ENCODE peak calls at places on chromosomes 16 and 17, in four cellular contexts. O is H9, U is mesendoderm, R is H1. P is an unnamed sample.
A peak's percentile ranks its signal among the peaks of the same experiment; 100 is the strongest.

GRCh38 chr17:79954281-79955166 is 81.1 kb downstream of the TBC1D16 start:
- DNase-seq in O (peak; percentile 32), U (no peak), R (no peak), P (no peak)

GRCh38 chr16:29028457-29029167 is 43.8 kb downstream of the LAT start:
- DNase-seq in O (no peak), U (no peak), R (no peak), P (no peak)

GRCh38 chr16:70429888-70430666 is 8.8 kb downstream of the ST3GAL2 start:
- DNase-seq in O (no peak), U (no peak), R (no peak), P (no peak)

GRCh38 chr16:31064882-31065461 is 9.1 kb downstream of the ZNF668 start:
- DNase-seq in O (no peak), U (no peak), R (no peak), P (peak; percentile 97)

GRCh38 chr17:83179378-83179777 is 100.0 kb downstream of the METRNL start:
- DNase-seq in O (no peak), U (no peak), R (no peak), P (no peak)

GRCh38 chr16:4207683-4208528 is 34.0 kb downstream of the SRL start:
- DNase-seq in O (no peak), U (no peak), R (no peak), P (no peak)

GRCh38 chr17:30961213-30962188 is 9.3 kb upstream of the RNF135 start:
- DNase-seq in O (no peak), U (no peak), R (no peak), P (peak; percentile 34)

GRCh38 chr17:72502111-72502939 is 381.5 kb downstream of the SOX9 start:
- DNase-seq in O (no peak), U (peak; percentile 55), R (no peak), P (peak; percentile 64)

GRCh38 chr17:41907633-41908539 is 10.9 kb downstream of the ACLY start:
- DNase-seq in O (no peak), U (no peak), R (no peak), P (peak; percentile 42)

GRCh38 chr17:69506489-69506888 is 92.0 kb downstream of the MAP2K6 start:
- DNase-seq in O (no peak), U (peak; percentile 49), R (no peak), P (no peak)

GRCh38 chr16:84532299-84532724 is 27.9 kb upstream of the MEAK7 start:
- DNase-seq in O (peak; percentile 77), U (peak; percentile 99), R (no peak), P (peak; percentile 98)

GRCh38 chr16:79602615-79603014 is 2.1 kb upstream of the MAF start:
- DNase-seq in O (no peak), U (no peak), R (no peak), P (no peak)

GRCh38 chr17:65742433-65743312 is 181.2 kb upstream of the AXIN2 start:
- DNase-seq in O (no peak), U (peak; percentile 14), R (no peak), P (peak; percentile 87)

GRCh38 chr16:75491876-75492275 is 3.4 kb downstream of the CHST6 start:
- DNase-seq in O (peak; percentile 62), U (peak; percentile 92), R (no peak), P (no peak)

GRCh38 chr17:31917065-31917529 is 15.6 kb upstream of the UTP6 start:
- DNase-seq in O (peak; percentile 49), U (no peak), R (peak; percentile 64), P (no peak)

GRCh38 chr16:68350951-68351350 is 40.1 kb downstream of the PRMT7 start:
- DNase-seq in O (no peak), U (no peak), R (no peak), P (no peak)

GRCh38 chr17:4582691-4583090 is 1.6 kb upstream of the SMTNL2 start:
- DNase-seq in O (no peak), U (no peak), R (no peak), P (no peak)

GRCh38 chr17:62765351-62765750 is 42.8 kb downstream of the MARCHF10 start:
- DNase-seq in O (peak; percentile 39), U (no peak), R (no peak), P (no peak)

GRCh38 chr16:19130852-19131808 is 17.4 kb downstream of the ITPRIPL2 start:
- DNase-seq in O (no peak), U (peak; percentile 90), R (no peak), P (peak; percentile 82)

GRCh38 chr17:34892864-34893263 is 68.4 kb downstream of the CCT6B start:
- DNase-seq in O (peak; percentile 78), U (peak; percentile 59), R (peak; percentile 77), P (no peak)

GRCh38 chr17:40191237-40192208 is 14.3 kb downstream of the RAPGEFL1 start:
- DNase-seq in O (peak; percentile 93), U (peak; percentile 85), R (peak; percentile 87), P (peak; percentile 76)

GRCh38 chr17:21538615-21539014 is 153.7 kb upstream of the KCNJ18 start:
- DNase-seq in O (no peak), U (no peak), R (no peak), P (no peak)

GRCh38 chr16:86079185-86079885 is 180.4 kb downstream of the IRF8 start:
- DNase-seq in O (peak; percentile 9), U (no peak), R (no peak), P (no peak)

GRCh38 chr16:86018487-86018886 is 119.5 kb downstream of the IRF8 start:
- DNase-seq in O (no peak), U (peak; percentile 73), R (no peak), P (peak; percentile 45)

DNA sequence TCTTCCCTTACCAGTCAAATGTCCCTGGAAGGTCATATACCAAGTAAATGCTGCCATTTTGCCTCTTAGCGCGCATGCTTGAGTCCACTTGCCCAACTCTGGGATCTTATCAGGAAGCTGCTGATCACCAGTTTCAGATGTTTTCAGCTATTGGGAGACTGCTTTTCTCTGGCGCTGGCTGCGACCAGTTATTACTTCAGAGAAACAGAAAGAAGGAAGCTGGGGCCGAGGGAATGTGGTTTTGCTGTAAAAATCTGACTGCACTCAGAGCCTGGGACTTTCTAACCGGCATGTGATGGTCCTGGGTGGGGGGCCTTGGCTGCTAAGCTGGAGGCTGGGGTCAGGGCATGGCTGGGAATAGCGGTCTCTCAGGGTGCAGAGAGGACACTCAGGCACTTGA is 145.6 kb downstream of the CYLD start:
- DNase-seq in O (no peak), U (no peak), R (peak; percentile 34), P (no peak)
- H4K5ac ChIP-seq in O (no peak overlapping the region), U (no peak overlapping the region), R (no peak overlapping the region), P (no peak overlapping the region)

GRCh38 chr16:89961920-89962319 is 13.4 kb downstream of the DEF8 start:
- DNase-seq in O (no peak), U (no peak), R (no peak), P (no peak)

GRCh38 chr16:89960966-89961365 is 12.4 kb downstream of the DEF8 start:
- DNase-seq in O (no peak), U (no peak), R (no peak), P (no peak)

GRCh38 chr16:89965447-89966225 is 17.1 kb downstream of the DEF8 start:
- DNase-seq in O (no peak), U (no peak), R (no peak), P (no peak)

GRCh38 chr16:89964201-89964600 is 15.6 kb downstream of the DEF8 start:
- DNase-seq in O (no peak), U (no peak), R (no peak), P (no peak)

GRCh38 chr16:89962754-89963498 is 14.4 kb downstream of the DEF8 start:
- DNase-seq in O (no peak), U (no peak), R (no peak), P (no peak)
- H4K5ac ChIP-seq in O (no peak overlapping the region), U (no peak overlapping the region), R (no peak overlapping the region), P (no peak overlapping the region)

DNA sequence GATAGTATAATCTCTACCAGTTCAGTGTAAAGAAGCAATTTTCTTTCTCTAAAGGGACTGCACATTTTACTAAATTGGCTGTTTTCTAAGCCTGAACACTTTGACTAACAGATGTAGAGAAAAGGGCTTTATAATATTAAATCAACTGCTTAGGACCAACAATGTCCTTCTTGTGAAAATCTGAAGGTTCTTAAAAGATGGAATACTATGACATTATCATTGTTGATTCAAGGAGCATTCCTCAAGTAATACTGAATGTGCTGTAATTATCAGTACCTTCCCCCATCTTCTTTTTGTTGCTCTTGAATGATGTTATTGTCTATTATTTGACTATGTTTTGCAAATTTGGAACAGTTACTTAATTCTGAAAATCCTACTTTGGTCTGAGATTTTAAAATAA is 52.9 kb downstream of the TAOK1 start:
- DNase-seq in O (no peak), U (no peak), R (no peak), P (no peak)
- H4K5ac ChIP-seq in O (no peak overlapping the region), U (no peak overlapping the region), R (no peak overlapping the region), P (no peak overlapping the region)

GRCh38 chr16:26363581-26363980 is 671.8 kb downstream of the HS3ST4 start:
- DNase-seq in O (no peak), U (no peak), R (no peak), P (no peak)

GRCh38 chr16:26365555-26365954 is 673.8 kb downstream of the HS3ST4 start:
- DNase-seq in O (no peak), U (peak; percentile 37), R (no peak), P (no peak)

GRCh38 chr16:26360867-26361266 is 669.1 kb downstream of the HS3ST4 start:
- DNase-seq in O (no peak), U (no peak), R (no peak), P (no peak)
- H4K5ac ChIP-seq in O (no peak overlapping the region), U (no peak overlapping the region), R (no peak overlapping the region), P (no peak overlapping the region)

DNA sequence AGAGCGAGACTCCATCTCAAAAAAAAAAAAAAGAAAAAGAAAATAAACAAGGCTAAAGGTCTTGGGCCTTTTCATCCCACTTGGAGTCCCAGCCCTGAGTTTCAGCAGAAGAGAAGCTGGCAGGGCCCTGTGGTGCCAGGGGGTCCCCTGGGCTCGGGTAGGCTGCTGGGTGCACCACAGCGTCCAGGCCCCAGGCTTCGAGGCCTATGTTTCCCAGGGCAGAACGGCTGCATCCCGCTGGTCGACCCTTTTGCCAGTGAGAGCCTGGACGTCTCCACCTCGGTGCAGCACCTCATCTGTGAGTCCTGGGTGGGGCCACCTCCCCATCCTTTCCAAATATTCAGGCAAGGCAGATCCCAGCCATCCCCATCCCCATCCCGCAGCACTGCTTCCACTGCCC is 2.2 kb downstream of the TMEM235 start:
- DNase-seq in O (peak; percentile 31), U (no peak), R (no peak), P (no peak)
- H4K5ac ChIP-seq in O (no peak overlapping the region), U (no peak overlapping the region), R (no peak overlapping the region), P (no peak overlapping the region)

GRCh38 chr16:66519482-66519881 is 30.4 kb downstream of the TK2 start:
- DNase-seq in O (no peak), U (no peak), R (no peak), P (no peak)
- H4K5ac ChIP-seq in O (no peak overlapping the region), U (no peak overlapping the region), R (no peak overlapping the region), P (no peak overlapping the region)

P was measured in IMR-90.